ENCODE peak calls at places on chromosomes 11 and 22, in five cellular contexts. E, F, N, P and H are unnamed samples.

GRCh38 chr22:17418890-17419324 is 49.6 kb downstream of the CECR2 start:
- DNase-seq in P (no peak), N (no peak), F (no peak), E (no peak), H (no peak)

GRCh38 chr11:122202161-122202950 is 86.3 kb upstream of the BLID start:
- DNase-seq in E (peak; percentile 46), P (no peak), N (no peak), F (no peak), H (no peak)

GRCh38 chr22:35064664-35065063 is 1.3 kb upstream of the ISX start:
- DNase-seq in P (no peak), N (peak; percentile 8), F (no peak), E (no peak), H (peak; percentile 21)

GRCh38 chr22:29207231-29207550 is 1.5 kb downstream of the EMID1 start:
- DNase-seq in E (no peak), N (no peak), P (no peak), F (no peak), H (no peak)

GRCh38 chr22:39528080-39528661 is 4.4 kb downstream of the RPS19BP1 start:
- DNase-seq in P (no peak), F (peak; percentile 8), E (no peak), N (no peak), H (no peak)

GRCh38 chr11:26769027-26769426 is 47.2 kb upstream of the SLC5A12 start:
- DNase-seq in E (no peak), N (no peak), F (no peak), P (no peak), H (no peak)

GRCh38 chr22:29434288-29434687 is 4.1 kb upstream of the RFPL1 start:
- DNase-seq in N (no peak), P (no peak), F (no peak), E (no peak), H (no peak)

GRCh38 chr22:30312053-30312452 is 14.7 kb downstream of the TBC1D10A start:
- DNase-seq in P (no peak), N (peak; percentile 80), E (no peak), F (no peak), H (no peak)

GRCh38 chr11:11250470-11250869 is 102.6 kb downstream of the CSNK2A3 start:
- DNase-seq in F (no peak), P (no peak), E (no peak), N (no peak), H (no peak)

GRCh38 chr11:58024601-58025091 is 965 bp downstream of the OR9Q1 start:
- DNase-seq in P (peak; percentile 32), F (no peak), N (no peak), E (peak; percentile 75), H (no peak)

GRCh38 chr11:16891964-16892363 is 122.2 kb downstream of the PLEKHA7 start:
- DNase-seq in E (no peak), N (no peak), F (no peak), P (no peak), H (no peak)

GRCh38 chr22:12697441-12697840 is 2830.6 kb upstream of the OR11H1 start:
- DNase-seq in E (no peak), N (no peak), P (no peak), F (no peak), H (no peak)

GRCh38 chr11:18698341-18699268 is at the start of gene TMEM86A:
- DNase-seq in P (peak; percentile 90), F (peak; percentile 83), E (peak; percentile 96), N (peak; percentile 88), H (peak; percentile 39)

GRCh38 chr11:35387341-35387982 is 31.9 kb downstream of the SLC1A2 start:
- DNase-seq in F (no peak), N (no peak), E (no peak), P (no peak), H (no peak)

GRCh38 chr11:10973416-10973815 is 115.6 kb upstream of the ZBED5 start:
- DNase-seq in P (no peak), N (no peak), E (no peak), F (no peak), H (no peak)

GRCh38 chr22:45758603-45759002 is 87.0 kb downstream of the ATXN10 start:
- DNase-seq in E (no peak), N (no peak), P (no peak), F (no peak), H (no peak)

GRCh38 chr22:50530857-50531545 is 1.2 kb upstream of the TYMP start:
- DNase-seq in P (peak; percentile 88), E (peak; percentile 83), N (no peak), F (peak; percentile 43), H (no peak)

GRCh38 chr11:23232652-23233051 is 372.4 kb upstream of the CCDC179 start:
- DNase-seq in E (no peak), F (no peak), P (no peak), N (no peak), H (no peak)

GRCh38 chr11:16770016-16770415 is 31.6 kb downstream of the C11orf58 start:
- DNase-seq in E (no peak), N (no peak), F (no peak), P (peak; percentile 7), H (no peak)

GRCh38 chr11:34275486-34275885 is 82.3 kb downstream of the ABTB2 start:
- DNase-seq in N (no peak), E (no peak), F (no peak), P (no peak), H (no peak)

GRCh38 chr11:75955443-75955842 is 140.4 kb downstream of the UVRAG start:
- DNase-seq in F (no peak), P (no peak), E (no peak), N (no peak), H (no peak)

GRCh38 chr11:898540-899190 is 11.9 kb downstream of the CHID1 start:
- DNase-seq in E (peak; percentile 49), P (no peak), F (no peak), N (no peak), H (no peak)
- TF ChIP-seq CTCF in E (no peak), P (no peak), F (no peak), N (peak; percentile 3), H (peak; percentile 32)

GRCh38 chr11:1706634-1707400 is 9.8 kb downstream of the KRTAP5-6 start:
- DNase-seq in F (no peak), E (no peak), N (no peak), P (no peak), H (no peak)
- TF ChIP-seq CTCF in F (no peak), E (no peak), N (no peak), P (no peak), H (no peak)

DNA sequence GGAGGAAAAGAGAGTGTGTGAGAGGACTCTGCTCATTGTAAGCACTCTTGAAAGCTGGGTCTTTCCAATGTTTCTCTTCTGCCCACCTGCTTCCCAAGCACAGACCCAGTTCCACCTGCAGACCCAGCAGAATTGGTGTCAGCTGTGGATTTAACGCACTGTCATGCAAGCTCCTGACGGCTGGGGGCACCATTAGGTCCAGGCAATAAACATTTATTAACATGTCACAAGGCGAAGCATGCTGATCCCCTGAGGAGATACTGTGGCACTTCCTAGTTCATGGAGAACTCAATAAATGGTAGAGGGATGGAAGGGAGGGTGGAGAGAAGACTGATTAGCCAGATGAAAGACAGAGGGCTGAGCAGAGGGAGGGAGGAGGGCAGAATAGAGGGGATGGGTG is 68.3 kb upstream of the TSPAN18 start:
- DNase-seq in E (no peak), F (no peak), P (no peak), N (no peak), H (no peak)
- TF ChIP-seq CTCF in E (no peak), F (peak; percentile 43), P (no peak), N (no peak), H (peak; percentile 26)

GRCh38 chr11:14244926-14245325 is 114.1 kb downstream of the RRAS2 start:
- DNase-seq in N (no peak), E (no peak), P (no peak), F (no peak), H (no peak)
- TF ChIP-seq CTCF in N (no peak), E (no peak), P (no peak), F (no peak), H (no peak)

GRCh38 chr11:61791737-61792309 is 576 bp downstream of the TMEM258 start:
- DNase-seq in P (peak; percentile 67), N (peak; percentile 71), F (peak; percentile 70), E (peak; percentile 60), H (peak; percentile 53)
- TF ChIP-seq CTCF in P (no peak), N (no peak), F (no peak), E (no peak), H (no peak)

GRCh38 chr11:119320593-119321524 is 3.9 kb upstream of the MCAM start:
- DNase-seq in N (no peak), F (peak; percentile 59), E (peak; percentile 24), P (no peak), H (no peak)

GRCh38 chr11:119319136-119319701 is 2.3 kb upstream of the MCAM start:
- DNase-seq in F (no peak), E (no peak), P (no peak), N (no peak), H (no peak)

GRCh38 chr11:119317592-119318239 is 786 bp upstream of the MCAM start:
- DNase-seq in P (no peak), E (no peak), N (no peak), F (no peak), H (no peak)

GRCh38 chr11:119318240-119319135 is 1.6 kb upstream of the MCAM start:
- DNase-seq in N (peak; percentile 78), E (no peak), P (no peak), F (no peak), H (peak; percentile 58)

GRCh38 chr11:119319702-119320592 is 3.0 kb upstream of the MCAM start:
- DNase-seq in N (no peak), F (peak; percentile 73), E (no peak), P (no peak), H (no peak)
- TF ChIP-seq CTCF in N (no peak), F (no peak), E (no peak), P (no peak), H (no peak)

DNA sequence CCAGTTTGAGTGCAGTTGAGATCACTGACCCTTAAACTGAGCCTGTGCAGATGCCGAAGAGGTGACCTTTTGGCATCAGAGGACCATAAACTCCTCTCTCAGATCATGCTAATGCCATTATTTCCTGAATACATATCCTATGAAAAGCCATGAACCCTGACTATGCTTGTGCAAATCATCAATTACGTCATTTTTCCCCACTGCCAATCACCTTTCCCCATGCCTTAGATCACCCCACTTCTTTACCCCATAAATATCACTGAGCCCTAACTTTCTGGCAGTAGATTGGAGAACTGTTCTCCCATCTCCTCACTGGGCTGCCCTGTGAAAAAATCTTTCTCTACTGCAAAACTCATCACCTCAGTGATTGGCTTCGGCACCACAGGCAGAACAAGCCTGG is 32.9 kb downstream of the MTNR1B start:
- DNase-seq in P (no peak), N (no peak), F (no peak), E (no peak), H (no peak)
- TF ChIP-seq CTCF in P (no peak), N (no peak), F (no peak), E (no peak), H (no peak)